ENCODE peak calls at places on chromosomes 16 and 17, in five cellular contexts. W is left lung; M is ascending aorta; G is CD8-positive, alpha-beta memory T cell; E is thoracic aorta. I is an unnamed sample.
A peak's percentile ranks its signal among the peaks of the same experiment; 100 is the strongest.

GRCh38 chr16:84283314-84284167 is 11.1 kb upstream of the WFDC1 start:
- DNase-seq in W (no peak), M (no peak), G (no peak), E (no peak), I (no peak)

GRCh38 chr16:31052131-31052530 is 18.8 kb downstream of the STX4 start:
- DNase-seq in W (peak; percentile 59), M (no peak), G (no peak), E (no peak), I (peak; percentile 98)

GRCh38 chr17:59761385-59762021 is 54.0 kb downstream of the VMP1 start:
- DNase-seq in W (no peak), M (no peak), G (no peak), E (no peak), I (peak; percentile 58)

GRCh38 chr17:17351356-17351891 is 48.3 kb downstream of the NT5M start:
- DNase-seq in W (no peak), M (no peak), G (no peak), E (no peak), I (peak; percentile 59)

GRCh38 chr16:47928008-47928407 is 227.8 kb downstream of the ABCC12 start:
- DNase-seq in W (no peak), M (no peak), G (no peak), E (no peak), I (no peak)

GRCh38 chr17:21689604-21690003 is 2.7 kb upstream of the KCNJ18 start:
- DNase-seq in W (peak; percentile 48), M (no peak), G (no peak), E (peak; percentile 38), I (peak; percentile 97)

GRCh38 chr16:65318138-65318537 is 196.3 kb upstream of the CDH11 start:
- DNase-seq in W (no peak), M (no peak), G (no peak), E (no peak), I (no peak)

GRCh38 chr17:81246679-81247338 is 7.7 kb downstream of the NDUFAF8 start:
- DNase-seq in W (no peak), M (no peak), G (no peak), E (no peak), I (no peak)

GRCh38 chr17:74860229-74860998 is 729 bp upstream of the GRIN2C start:
- DNase-seq in W (no peak), M (no peak), G (peak; percentile 19), E (no peak), I (no peak)

GRCh38 chr16:3161235-3162018 is 26.6 kb upstream of the OR1F1 start:
- DNase-seq in W (no peak), M (no peak), G (no peak), E (no peak), I (peak; percentile 67)

GRCh38 chr16:5490499-5490898 is 392.9 kb upstream of the EEF2KMT start:
- DNase-seq in W (no peak), M (no peak), G (no peak), E (no peak), I (no peak)

GRCh38 chr17:76136276-76137025 is 4.6 kb downstream of the FOXJ1 start:
- DNase-seq in W (no peak), M (no peak), G (no peak), E (no peak), I (peak; percentile 83)
- H3K27me3 ChIP-seq in W (peaks cover 29% of the 10 kb centered on the region), M (peaks cover 20% of the 10 kb centered on the region), G (no peaks in the 10 kb centered on the region), E (peaks cover 17% of the 10 kb centered on the region), I (peaks cover 65% of the 10 kb centered on the region)

GRCh38 chr17:77674358-77674757 is 284.1 kb upstream of the TNRC6C start:
- DNase-seq in W (no peak), M (no peak), G (no peak), E (no peak), I (no peak)
- H3K27me3 ChIP-seq in W (no peaks in the 10 kb centered on the region), M (no peaks in the 10 kb centered on the region), G (no peaks in the 10 kb centered on the region), E (no peaks in the 10 kb centered on the region), I (peaks cover 36% of the 10 kb centered on the region)

DNA sequence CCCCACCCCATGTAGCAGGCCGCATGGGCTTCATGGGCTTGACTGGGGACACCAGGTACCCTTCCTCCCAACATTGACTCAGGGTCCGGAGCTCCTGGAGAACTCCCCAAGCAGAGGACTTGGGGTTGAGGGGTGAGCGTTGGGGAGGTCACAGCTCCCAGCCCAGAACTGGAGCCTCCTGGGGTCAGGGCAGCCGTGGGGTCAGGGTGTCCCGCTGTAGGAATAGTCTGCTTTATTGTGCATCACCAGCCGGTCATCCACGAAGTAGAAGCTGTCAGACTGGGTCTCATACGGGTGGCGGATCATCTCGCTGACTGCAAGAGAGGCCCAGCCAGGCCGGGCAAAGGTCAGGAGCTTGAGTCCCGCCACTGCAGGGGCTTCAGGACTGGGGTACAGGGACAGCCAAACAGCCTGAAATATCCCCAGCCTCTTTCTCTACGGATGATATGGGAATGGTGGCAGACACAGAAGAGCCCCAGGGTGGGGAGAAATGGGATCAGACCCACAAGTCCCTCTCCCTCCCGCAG is 5.3 kb downstream of the UNC119 start:
- DNase-seq in W (no peak), M (no peak), G (no peak), E (no peak), I (no peak)
- H3K27me3 ChIP-seq in W (no peaks in the 10 kb centered on the region), M (no peaks in the 10 kb centered on the region), G (no peaks in the 10 kb centered on the region), E (no peaks in the 10 kb centered on the region), I (no peaks in the 10 kb centered on the region)

DNA sequence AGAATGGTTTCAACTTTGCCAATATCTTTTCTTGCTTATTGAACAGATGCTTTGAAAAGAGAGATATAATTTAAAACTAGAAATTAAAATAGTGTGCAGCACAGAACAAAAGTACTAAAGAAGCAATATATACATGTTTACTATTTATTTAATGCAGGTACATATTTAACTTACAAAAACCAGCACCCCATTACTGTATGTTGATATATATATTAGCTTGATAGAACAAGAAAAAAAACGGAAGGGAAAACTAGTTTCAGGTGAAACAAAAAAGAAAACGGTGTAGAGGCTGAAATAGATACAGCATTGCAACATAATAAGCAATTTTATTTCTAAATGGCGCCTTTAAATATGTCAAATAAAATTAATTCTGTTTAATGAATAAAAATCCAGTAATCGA is 4.0 kb downstream of the HNF1B start:
- DNase-seq in W (no peak), M (no peak), G (no peak), E (no peak), I (no peak)
- H3K27me3 ChIP-seq in W (peaks cover 70% of the 10 kb centered on the region), M (peaks cover 38% of the 10 kb centered on the region), G (peaks cover 65% of the 10 kb centered on the region), E (peaks cover 46% of the 10 kb centered on the region), I (peaks cover 94% of the 10 kb centered on the region)

GRCh38 chr17:79391376-79391775 is 219.5 kb downstream of the RBFOX3 start:
- DNase-seq in W (no peak), M (no peak), G (no peak), E (no peak), I (no peak)
- H3K27me3 ChIP-seq in W (peaks cover 29% of the 10 kb centered on the region), M (peaks cover 7% of the 10 kb centered on the region), G (peaks cover 33% of the 10 kb centered on the region), E (no peaks in the 10 kb centered on the region), I (peaks cover 21% of the 10 kb centered on the region)

GRCh38 chr16:1727651-1728624 is 21.9 kb downstream of the MAPK8IP3 start:
- DNase-seq in W (no peak), M (no peak), G (no peak), E (no peak), I (peak; percentile 81)

GRCh38 chr16:1726661-1727502 is 20.9 kb downstream of the MAPK8IP3 start:
- DNase-seq in W (no peak), M (no peak), G (no peak), E (no peak), I (peak; percentile 69)

GRCh38 chr16:1721372-1721771 is 15.4 kb downstream of the MAPK8IP3 start:
- DNase-seq in W (no peak), M (no peak), G (no peak), E (no peak), I (no peak)

GRCh38 chr16:1724491-1724890 is 18.5 kb downstream of the MAPK8IP3 start:
- DNase-seq in W (no peak), M (no peak), G (no peak), E (no peak), I (peak; percentile 30)

DNA sequence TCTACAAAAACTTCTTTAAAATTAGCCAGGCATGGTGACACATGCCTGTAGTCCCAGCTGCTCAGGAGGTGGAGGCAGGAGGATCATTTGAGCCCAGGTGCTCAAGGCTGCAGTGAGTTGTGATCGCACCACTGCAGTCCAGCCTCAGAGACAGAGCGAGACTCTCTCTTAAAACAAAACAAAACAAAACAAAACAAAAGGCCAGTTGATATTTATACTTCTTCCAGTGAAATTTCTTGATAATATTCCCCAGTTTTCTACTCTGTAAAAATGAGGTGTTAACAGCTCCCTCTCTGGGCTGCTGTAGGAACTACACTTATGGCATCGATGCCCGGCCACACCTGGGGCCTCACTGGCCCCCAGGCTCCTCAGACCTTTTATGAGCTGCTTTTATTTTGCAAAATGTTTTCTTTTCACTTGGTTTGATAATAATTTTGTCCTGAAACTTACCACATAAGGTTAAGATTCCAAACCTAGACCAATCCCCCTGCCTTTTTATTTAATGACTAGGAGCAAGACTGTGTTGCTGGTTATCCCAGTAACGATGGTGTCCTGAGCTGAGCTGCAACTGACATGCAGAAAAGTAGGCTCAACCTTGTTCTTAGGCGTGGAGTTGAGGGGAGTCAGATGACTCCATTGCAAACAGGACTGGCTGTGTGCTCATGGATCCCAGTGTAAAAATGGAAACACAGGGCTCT is 17.6 kb downstream of the MAPK8IP3 start:
- DNase-seq in W (no peak), M (no peak), G (peak; percentile 30), E (no peak), I (peak; percentile 95)
- H3K27me3 ChIP-seq in W (no peaks in the 10 kb centered on the region), M (no peaks in the 10 kb centered on the region), G (no peaks in the 10 kb centered on the region), E (no peaks in the 10 kb centered on the region), I (no peaks in the 10 kb centered on the region)

GRCh38 chr17:77286641-77287431 is 146.1 kb downstream of the SEC14L1 start:
- DNase-seq in W (peak; percentile 64), M (no peak), G (no peak), E (no peak), I (peak; percentile 95)

GRCh38 chr17:77287432-77288068 is 146.8 kb downstream of the SEC14L1 start:
- DNase-seq in W (no peak), M (no peak), G (no peak), E (no peak), I (peak; percentile 97)

GRCh38 chr17:77286391-77286640 is 145.5 kb downstream of the SEC14L1 start:
- DNase-seq in W (no peak), M (no peak), G (no peak), E (no peak), I (peak; percentile 41)

GRCh38 chr17:77285594-77286390 is 145.0 kb downstream of the SEC14L1 start:
- DNase-seq in W (peak; percentile 90), M (peak; percentile 40), G (no peak), E (peak; percentile 25), I (peak; percentile 99)

GRCh38 chr17:77288115-77288619 is 147.4 kb downstream of the SEC14L1 start:
- DNase-seq in W (no peak), M (no peak), G (no peak), E (no peak), I (peak; percentile 57)
- H3K27me3 ChIP-seq in W (no peaks in the 10 kb centered on the region), M (no peaks in the 10 kb centered on the region), G (no peaks in the 10 kb centered on the region), E (peaks cover 4% of the 10 kb centered on the region), I (no peaks in the 10 kb centered on the region)

DNA sequence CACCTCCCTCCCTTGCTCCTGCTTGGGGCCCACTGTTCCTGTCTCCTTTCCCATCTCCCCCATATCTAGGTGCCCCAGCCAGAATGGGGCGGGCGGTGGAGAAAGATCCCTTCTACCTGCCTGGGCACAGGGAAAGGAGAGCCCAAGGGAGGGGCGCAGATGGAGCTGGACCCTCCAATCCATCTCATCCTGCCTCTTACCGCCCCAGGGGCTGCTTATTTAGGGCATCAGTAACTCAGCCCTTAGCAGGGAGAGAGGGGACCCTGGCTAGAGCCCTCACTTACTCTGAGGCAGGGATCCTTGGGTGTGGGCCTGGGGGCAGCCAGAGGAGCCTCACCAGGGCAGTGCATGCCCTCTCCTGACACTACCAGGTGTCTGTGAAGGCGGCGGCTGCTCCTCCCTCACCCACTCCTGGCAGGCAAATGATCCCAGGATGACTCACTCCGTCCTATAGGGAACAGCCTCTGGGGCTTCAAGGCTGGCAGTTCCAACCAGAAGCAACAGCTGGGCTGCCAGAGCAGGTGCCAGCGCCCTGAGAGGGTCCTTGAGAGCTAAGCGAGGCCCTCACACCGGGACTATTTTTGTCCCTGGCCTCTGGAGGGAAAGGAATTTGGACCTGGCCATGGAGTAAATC is 16.3 kb upstream of the BCAR1 start:
- DNase-seq in W (peak; percentile 81), M (no peak), G (no peak), E (no peak), I (peak; percentile 98)
- H3K27me3 ChIP-seq in W (no peaks in the 10 kb centered on the region), M (no peaks in the 10 kb centered on the region), G (peaks cover 20% of the 10 kb centered on the region), E (no peaks in the 10 kb centered on the region), I (no peaks in the 10 kb centered on the region)

GRCh38 chr16:13503960-13504635 is 415.9 kb upstream of the ERCC4 start:
- DNase-seq in W (no peak), M (no peak), G (no peak), E (no peak), I (no peak)
- H3K27me3 ChIP-seq in W (no peaks in the 10 kb centered on the region), M (no peaks in the 10 kb centered on the region), G (no peaks in the 10 kb centered on the region), E (no peaks in the 10 kb centered on the region), I (no peaks in the 10 kb centered on the region)